ENCODE peak calls at places on chromosomes 6 and 20, in eight cellular contexts. One of them, this sample, is unnamed.

GRCh38 chr20:7967199-7967844 is 27.1 kb upstream of the HAO1 start:
- DNase-seq in activated gamma-delta T cell treated with Interleukin-2 at 50 U/mL for 16 hours: no peak
- DNase-seq in NCI-H1417 treated with DMSO at 0.1 percent for 48 hours: no peak
- DNase-seq in hepatocyte: no peak
- DNase-seq in astrocyte of the hippocampus: peak
- DNase-seq in left ventricle myocardium inferior: no peak
- DNase-seq in HTR-8/SVneo: no peak
- DNase-seq in head of caudate nucleus: no peak
- DNase-seq in this sample: no peak

GRCh38 chr6:52914516-52914915 is 5.0 kb upstream of the GSTA3 start:
- DNase-seq in NCI-H1417 treated with DMSO at 0.1 percent for 48 hours: no peak
- DNase-seq in left ventricle myocardium inferior: no peak
- DNase-seq in head of caudate nucleus: no peak
- DNase-seq in hepatocyte: no peak
- DNase-seq in activated gamma-delta T cell treated with Interleukin-2 at 50 U/mL for 16 hours: no peak
- DNase-seq in HTR-8/SVneo: no peak
- DNase-seq in astrocyte of the hippocampus: no peak
- DNase-seq in this sample: no peak

GRCh38 chr20:43938932-43939761 is 24.5 kb downstream of the TOX2 start:
- DNase-seq in hepatocyte: peak
- DNase-seq in left ventricle myocardium inferior: peak
- DNase-seq in NCI-H1417 treated with DMSO at 0.1 percent for 48 hours: no peak
- DNase-seq in HTR-8/SVneo: peak
- DNase-seq in head of caudate nucleus: no peak
- DNase-seq in astrocyte of the hippocampus: peak
- DNase-seq in activated gamma-delta T cell treated with Interleukin-2 at 50 U/mL for 16 hours: no peak
- DNase-seq in this sample: peak

GRCh38 chr6:36241728-36242127 is 28.1 kb upstream of the PNPLA1 start:
- DNase-seq in activated gamma-delta T cell treated with Interleukin-2 at 50 U/mL for 16 hours: no peak
- DNase-seq in astrocyte of the hippocampus: no peak
- DNase-seq in HTR-8/SVneo: no peak
- DNase-seq in NCI-H1417 treated with DMSO at 0.1 percent for 48 hours: no peak
- DNase-seq in hepatocyte: no peak
- DNase-seq in left ventricle myocardium inferior: no peak
- DNase-seq in head of caudate nucleus: no peak
- DNase-seq in this sample: no peak

GRCh38 chr6:158207452-158207788 is 39.3 kb downstream of the GTF2H5 start:
- DNase-seq in head of caudate nucleus: no peak
- DNase-seq in activated gamma-delta T cell treated with Interleukin-2 at 50 U/mL for 16 hours: no peak
- DNase-seq in left ventricle myocardium inferior: no peak
- DNase-seq in hepatocyte: peak
- DNase-seq in astrocyte of the hippocampus: peak
- DNase-seq in HTR-8/SVneo: no peak
- DNase-seq in NCI-H1417 treated with DMSO at 0.1 percent for 48 hours: no peak
- DNase-seq in this sample: no peak

GRCh38 chr6:82025271-82025670 is 222.3 kb downstream of the IBTK start:
- DNase-seq in astrocyte of the hippocampus: peak
- DNase-seq in NCI-H1417 treated with DMSO at 0.1 percent for 48 hours: no peak
- DNase-seq in HTR-8/SVneo: no peak
- DNase-seq in activated gamma-delta T cell treated with Interleukin-2 at 50 U/mL for 16 hours: no peak
- DNase-seq in left ventricle myocardium inferior: no peak
- DNase-seq in head of caudate nucleus: no peak
- DNase-seq in hepatocyte: no peak
- DNase-seq in this sample: no peak

GRCh38 chr20:58650181-58650775 is 805 bp upstream of the STX16 start:
- DNase-seq in hepatocyte: peak
- DNase-seq in left ventricle myocardium inferior: peak
- DNase-seq in HTR-8/SVneo: no peak
- DNase-seq in head of caudate nucleus: peak
- DNase-seq in astrocyte of the hippocampus: peak
- DNase-seq in activated gamma-delta T cell treated with Interleukin-2 at 50 U/mL for 16 hours: peak
- DNase-seq in NCI-H1417 treated with DMSO at 0.1 percent for 48 hours: no peak
- DNase-seq in this sample: peak

GRCh38 chr6:43159599-43159998 is 11.5 kb upstream of the SRF start:
- DNase-seq in activated gamma-delta T cell treated with Interleukin-2 at 50 U/mL for 16 hours: no peak
- DNase-seq in left ventricle myocardium inferior: no peak
- DNase-seq in NCI-H1417 treated with DMSO at 0.1 percent for 48 hours: no peak
- DNase-seq in HTR-8/SVneo: no peak
- DNase-seq in head of caudate nucleus: no peak
- DNase-seq in hepatocyte: no peak
- DNase-seq in astrocyte of the hippocampus: no peak
- DNase-seq in this sample: no peak

GRCh38 chr6:7390218-7390878 is 740 bp downstream of the RIOK1 start:
- DNase-seq in head of caudate nucleus: no peak
- DNase-seq in HTR-8/SVneo: no peak
- DNase-seq in astrocyte of the hippocampus: no peak
- DNase-seq in activated gamma-delta T cell treated with Interleukin-2 at 50 U/mL for 16 hours: no peak
- DNase-seq in NCI-H1417 treated with DMSO at 0.1 percent for 48 hours: no peak
- DNase-seq in hepatocyte: no peak
- DNase-seq in left ventricle myocardium inferior: no peak
- DNase-seq in this sample: no peak

GRCh38 chr6:12291083-12291784 is 1.1 kb downstream of the EDN1 start:
- DNase-seq in astrocyte of the hippocampus: peak
- DNase-seq in HTR-8/SVneo: no peak
- DNase-seq in NCI-H1417 treated with DMSO at 0.1 percent for 48 hours: no peak
- DNase-seq in head of caudate nucleus: no peak
- DNase-seq in left ventricle myocardium inferior: no peak
- DNase-seq in activated gamma-delta T cell treated with Interleukin-2 at 50 U/mL for 16 hours: no peak
- DNase-seq in hepatocyte: no peak
- DNase-seq in this sample: no peak

GRCh38 chr6:67812693-67813092 is 822.4 kb upstream of the ADGRB3 start:
- DNase-seq in HTR-8/SVneo: no peak
- DNase-seq in NCI-H1417 treated with DMSO at 0.1 percent for 48 hours: no peak
- DNase-seq in activated gamma-delta T cell treated with Interleukin-2 at 50 U/mL for 16 hours: no peak
- DNase-seq in astrocyte of the hippocampus: no peak
- DNase-seq in head of caudate nucleus: no peak
- DNase-seq in left ventricle myocardium inferior: no peak
- DNase-seq in hepatocyte: no peak
- DNase-seq in this sample: no peak

GRCh38 chr6:118551063-118551672 is 3.1 kb downstream of the PLN start:
- DNase-seq in hepatocyte: peak
- DNase-seq in HTR-8/SVneo: peak
- DNase-seq in NCI-H1417 treated with DMSO at 0.1 percent for 48 hours: no peak
- DNase-seq in activated gamma-delta T cell treated with Interleukin-2 at 50 U/mL for 16 hours: peak
- DNase-seq in head of caudate nucleus: no peak
- DNase-seq in astrocyte of the hippocampus: peak
- DNase-seq in left ventricle myocardium inferior: no peak
- DNase-seq in this sample: peak

GRCh38 chr6:163354085-163354484 is 60.4 kb upstream of the QKI start:
- DNase-seq in HTR-8/SVneo: no peak
- DNase-seq in NCI-H1417 treated with DMSO at 0.1 percent for 48 hours: no peak
- DNase-seq in hepatocyte: no peak
- DNase-seq in head of caudate nucleus: no peak
- DNase-seq in activated gamma-delta T cell treated with Interleukin-2 at 50 U/mL for 16 hours: no peak
- DNase-seq in left ventricle myocardium inferior: no peak
- DNase-seq in astrocyte of the hippocampus: no peak
- DNase-seq in this sample: no peak

GRCh38 chr6:70520575-70520974 is 46.2 kb upstream of the SDHAF4 start:
- DNase-seq in left ventricle myocardium inferior: no peak
- DNase-seq in HTR-8/SVneo: peak
- DNase-seq in activated gamma-delta T cell treated with Interleukin-2 at 50 U/mL for 16 hours: no peak
- DNase-seq in astrocyte of the hippocampus: peak
- DNase-seq in head of caudate nucleus: no peak
- DNase-seq in hepatocyte: peak
- DNase-seq in NCI-H1417 treated with DMSO at 0.1 percent for 48 hours: no peak
- DNase-seq in this sample: no peak

GRCh38 chr20:7362601-7363000 is 577.7 kb downstream of the HAO1 start:
- DNase-seq in head of caudate nucleus: no peak
- DNase-seq in HTR-8/SVneo: no peak
- DNase-seq in activated gamma-delta T cell treated with Interleukin-2 at 50 U/mL for 16 hours: no peak
- DNase-seq in hepatocyte: no peak
- DNase-seq in left ventricle myocardium inferior: no peak
- DNase-seq in astrocyte of the hippocampus: no peak
- DNase-seq in NCI-H1417 treated with DMSO at 0.1 percent for 48 hours: peak
- DNase-seq in this sample: peak

GRCh38 chr6:167953551-167953950 is 43.9 kb upstream of the KIF25 start:
- DNase-seq in head of caudate nucleus: no peak
- DNase-seq in left ventricle myocardium inferior: no peak
- DNase-seq in HTR-8/SVneo: no peak
- DNase-seq in astrocyte of the hippocampus: no peak
- DNase-seq in activated gamma-delta T cell treated with Interleukin-2 at 50 U/mL for 16 hours: no peak
- DNase-seq in hepatocyte: no peak
- DNase-seq in NCI-H1417 treated with DMSO at 0.1 percent for 48 hours: no peak
- DNase-seq in this sample: no peak

GRCh38 chr20:63940071-63940471 is 16.1 kb downstream of the UCKL1 start:
- DNase-seq in left ventricle myocardium inferior: peak
- DNase-seq in astrocyte of the hippocampus: no peak
- DNase-seq in activated gamma-delta T cell treated with Interleukin-2 at 50 U/mL for 16 hours: no peak
- DNase-seq in hepatocyte: no peak
- DNase-seq in head of caudate nucleus: no peak
- DNase-seq in HTR-8/SVneo: no peak
- DNase-seq in NCI-H1417 treated with DMSO at 0.1 percent for 48 hours: no peak
- DNase-seq in this sample: no peak

GRCh38 chr20:49694450-49695071 is 19.1 kb downstream of the B4GALT5 start:
- DNase-seq in astrocyte of the hippocampus: no peak
- DNase-seq in activated gamma-delta T cell treated with Interleukin-2 at 50 U/mL for 16 hours: no peak
- DNase-seq in left ventricle myocardium inferior: no peak
- DNase-seq in hepatocyte: no peak
- DNase-seq in NCI-H1417 treated with DMSO at 0.1 percent for 48 hours: no peak
- DNase-seq in HTR-8/SVneo: no peak
- DNase-seq in head of caudate nucleus: no peak
- DNase-seq in this sample: no peak

GRCh38 chr6:131660195-131660594 is 23.1 kb downstream of the ENPP3 start:
- DNase-seq in hepatocyte: no peak
- DNase-seq in head of caudate nucleus: no peak
- DNase-seq in HTR-8/SVneo: no peak
- DNase-seq in NCI-H1417 treated with DMSO at 0.1 percent for 48 hours: no peak
- DNase-seq in activated gamma-delta T cell treated with Interleukin-2 at 50 U/mL for 16 hours: no peak
- DNase-seq in astrocyte of the hippocampus: no peak
- DNase-seq in left ventricle myocardium inferior: no peak
- DNase-seq in this sample: no peak

GRCh38 chr6:105482227-105482839 is 79.5 kb upstream of the PREP start:
- DNase-seq in HTR-8/SVneo: peak
- DNase-seq in head of caudate nucleus: peak
- DNase-seq in astrocyte of the hippocampus: peak
- DNase-seq in left ventricle myocardium inferior: peak
- DNase-seq in hepatocyte: peak
- DNase-seq in activated gamma-delta T cell treated with Interleukin-2 at 50 U/mL for 16 hours: no peak
- DNase-seq in NCI-H1417 treated with DMSO at 0.1 percent for 48 hours: no peak
- DNase-seq in this sample: no peak

GRCh38 chr20:48041078-48041780 is 255.9 kb upstream of the SULF2 start:
- DNase-seq in NCI-H1417 treated with DMSO at 0.1 percent for 48 hours: no peak
- DNase-seq in HTR-8/SVneo: no peak
- DNase-seq in hepatocyte: no peak
- DNase-seq in activated gamma-delta T cell treated with Interleukin-2 at 50 U/mL for 16 hours: no peak
- DNase-seq in astrocyte of the hippocampus: no peak
- DNase-seq in left ventricle myocardium inferior: no peak
- DNase-seq in head of caudate nucleus: no peak
- DNase-seq in this sample: peak

GRCh38 chr6:63785006-63785405 is 149.4 kb downstream of the PHF3 start:
- DNase-seq in astrocyte of the hippocampus: no peak
- DNase-seq in activated gamma-delta T cell treated with Interleukin-2 at 50 U/mL for 16 hours: no peak
- DNase-seq in head of caudate nucleus: no peak
- DNase-seq in NCI-H1417 treated with DMSO at 0.1 percent for 48 hours: no peak
- DNase-seq in hepatocyte: no peak
- DNase-seq in left ventricle myocardium inferior: no peak
- DNase-seq in HTR-8/SVneo: no peak
- DNase-seq in this sample: no peak

GRCh38 chr6:158287047-158287446 is 25.2 kb upstream of the TULP4 start:
- DNase-seq in hepatocyte: no peak
- DNase-seq in activated gamma-delta T cell treated with Interleukin-2 at 50 U/mL for 16 hours: no peak
- DNase-seq in head of caudate nucleus: no peak
- DNase-seq in NCI-H1417 treated with DMSO at 0.1 percent for 48 hours: no peak
- DNase-seq in left ventricle myocardium inferior: no peak
- DNase-seq in HTR-8/SVneo: no peak
- DNase-seq in astrocyte of the hippocampus: no peak
- DNase-seq in this sample: no peak

GRCh38 chr6:37407948-37408347 is 25.1 kb upstream of the CMTR1 start:
- DNase-seq in head of caudate nucleus: no peak
- DNase-seq in left ventricle myocardium inferior: no peak
- DNase-seq in NCI-H1417 treated with DMSO at 0.1 percent for 48 hours: no peak
- DNase-seq in activated gamma-delta T cell treated with Interleukin-2 at 50 U/mL for 16 hours: no peak
- DNase-seq in astrocyte of the hippocampus: no peak
- DNase-seq in HTR-8/SVneo: no peak
- DNase-seq in hepatocyte: no peak
- DNase-seq in this sample: no peak

GRCh38 chr6:6191909-6192308 is 128.6 kb downstream of the F13A1 start:
- DNase-seq in activated gamma-delta T cell treated with Interleukin-2 at 50 U/mL for 16 hours: no peak
- DNase-seq in NCI-H1417 treated with DMSO at 0.1 percent for 48 hours: no peak
- DNase-seq in head of caudate nucleus: no peak
- DNase-seq in astrocyte of the hippocampus: no peak
- DNase-seq in hepatocyte: no peak
- DNase-seq in left ventricle myocardium inferior: no peak
- DNase-seq in HTR-8/SVneo: no peak
- DNase-seq in this sample: no peak

GRCh38 chr6:42914546-42914945 is 1.3 kb upstream of the PTCRA start:
- DNase-seq in activated gamma-delta T cell treated with Interleukin-2 at 50 U/mL for 16 hours: no peak
- DNase-seq in head of caudate nucleus: no peak
- DNase-seq in astrocyte of the hippocampus: no peak
- DNase-seq in NCI-H1417 treated with DMSO at 0.1 percent for 48 hours: no peak
- DNase-seq in hepatocyte: no peak
- DNase-seq in left ventricle myocardium inferior: no peak
- DNase-seq in HTR-8/SVneo: no peak
- DNase-seq in this sample: no peak

GRCh38 chr6:22357724-22358189 is 60.9 kb upstream of the PRL start:
- DNase-seq in hepatocyte: no peak
- DNase-seq in HTR-8/SVneo: no peak
- DNase-seq in head of caudate nucleus: no peak
- DNase-seq in astrocyte of the hippocampus: no peak
- DNase-seq in NCI-H1417 treated with DMSO at 0.1 percent for 48 hours: no peak
- DNase-seq in activated gamma-delta T cell treated with Interleukin-2 at 50 U/mL for 16 hours: no peak
- DNase-seq in left ventricle myocardium inferior: no peak
- DNase-seq in this sample: no peak

GRCh38 chr6:20658053-20658452 is 123.8 kb downstream of the CDKAL1 start:
- DNase-seq in head of caudate nucleus: no peak
- DNase-seq in activated gamma-delta T cell treated with Interleukin-2 at 50 U/mL for 16 hours: no peak
- DNase-seq in left ventricle myocardium inferior: no peak
- DNase-seq in HTR-8/SVneo: no peak
- DNase-seq in hepatocyte: no peak
- DNase-seq in astrocyte of the hippocampus: no peak
- DNase-seq in NCI-H1417 treated with DMSO at 0.1 percent for 48 hours: no peak
- DNase-seq in this sample: no peak

GRCh38 chr6:121630716-121631115 is 195.3 kb downstream of the GJA1 start:
- DNase-seq in NCI-H1417 treated with DMSO at 0.1 percent for 48 hours: no peak
- DNase-seq in activated gamma-delta T cell treated with Interleukin-2 at 50 U/mL for 16 hours: no peak
- DNase-seq in left ventricle myocardium inferior: no peak
- DNase-seq in head of caudate nucleus: no peak
- DNase-seq in hepatocyte: no peak
- DNase-seq in HTR-8/SVneo: no peak
- DNase-seq in astrocyte of the hippocampus: no peak
- DNase-seq in this sample: no peak

This sample was measured in NCI-H345.